ENCODE peak calls at places on chromosome X, in nine cellular contexts. T, N, L, Q, A, W, G, I and C are unnamed samples.
A peak's percentile ranks its signal among the peaks of the same experiment; 100 is the strongest.

GRCh38 chrX:40244980-40245379 is 147.2 kb upstream of the BCOR start:
- DNase-seq in T (peak; percentile 86), N (no peak), L (peak; percentile 81), Q (no peak), A (peak; percentile 27), W (no peak), G (peak; percentile 14), I (no peak), C (no peak)

GRCh38 chrX:136215559-136215958 is 35.6 kb downstream of the MAP7D3 start:
- DNase-seq in T (no peak), N (no peak), L (no peak), Q (no peak), A (no peak), W (no peak), G (peak; percentile 34), I (no peak), C (no peak)

GRCh38 chrX:103886624-103887023 is 54.6 kb upstream of the RAB9B start:
- DNase-seq in T (no peak), N (no peak), L (no peak), Q (no peak), A (no peak), W (no peak), G (no peak), I (no peak), C (no peak)

GRCh38 chrX:104330966-104331365 is 76.2 kb upstream of the ESX1 start:
- DNase-seq in T (peak; percentile 50), N (no peak), L (peak; percentile 20), Q (no peak), A (no peak), W (no peak), G (peak; percentile 65), I (no peak), C (no peak)

GRCh38 chrX:155966876-155967275 is 30.6 kb upstream of the IL9R start:
- DNase-seq in T (peak; percentile 7), N (peak; percentile 16), L (no peak), Q (no peak), A (peak; percentile 2), W (no peak), G (no peak), I (no peak), C (peak; percentile 40)

GRCh38 chrX:74104356-74105065 is 199.5 kb upstream of the ZCCHC13 start:
- DNase-seq in T (no peak), N (no peak), L (no peak), Q (no peak), A (no peak), W (no peak), G (peak; percentile 5), I (no peak), C (no peak)

GRCh38 chrX:49915352-49916222 is 6.8 kb upstream of the CLCN5 start:
- DNase-seq in T (peak; percentile 73), N (peak; percentile 49), L (peak; percentile 75), Q (peak; percentile 58), A (peak; percentile 62), W (peak; percentile 16), G (peak; percentile 62), I (no peak), C (peak; percentile 14)

GRCh38 chrX:40104649-40105015 is 6.9 kb upstream of the BCOR start:
- DNase-seq in T (peak; percentile 77), N (no peak), L (peak; percentile 73), Q (peak; percentile 38), A (peak; percentile 68), W (peak; percentile 51), G (peak; percentile 67), I (peak; percentile 76), C (peak; percentile 68)

GRCh38 chrX:47817897-47818296 is 18.8 kb upstream of the ZNF81 start:
- DNase-seq in T (no peak), N (no peak), L (no peak), Q (no peak), A (no peak), W (no peak), G (no peak), I (no peak), C (no peak)

GRCh38 chrX:129701624-129702069 is 37.1 kb upstream of the XPNPEP2 start:
- DNase-seq in T (peak; percentile 72), N (no peak), L (peak; percentile 92), Q (no peak), A (no peak), W (peak; percentile 72), G (peak; percentile 31), I (peak; percentile 72), C (no peak)

GRCh38 chrX:28016823-28017222 is 35.6 kb upstream of the DCAF8L1 start:
- DNase-seq in T (no peak), N (no peak), L (no peak), Q (no peak), A (no peak), W (no peak), G (no peak), I (no peak), C (no peak)

GRCh38 chrX:48957477-48957826 is at the start of gene OTUD5:
- DNase-seq in T (no peak), N (no peak), L (no peak), Q (no peak), A (no peak), W (no peak), G (no peak), I (peak; percentile 68), C (peak; percentile 87)

GRCh38 chrX:3295731-3296130 is 50.7 kb downstream of the MXRA5 start:
- DNase-seq in T (no peak), N (peak; percentile 12), L (no peak), Q (no peak), A (peak; percentile 0), W (no peak), G (no peak), I (no peak), C (no peak)

GRCh38 chrX:103517246-103517645 is 2.0 kb downstream of the RAB40A start:
- DNase-seq in T (peak; percentile 74), N (no peak), L (peak; percentile 31), Q (no peak), A (no peak), W (no peak), G (peak; percentile 63), I (no peak), C (no peak)

GRCh38 chrX:45191383-45191782 is 9.3 kb downstream of the DIPK2B start:
- DNase-seq in T (no peak), N (no peak), L (no peak), Q (no peak), A (no peak), W (no peak), G (no peak), I (no peak), C (no peak)

GRCh38 chrX:154507673-154508072 is 8.4 kb downstream of the FAM3A start:
- DNase-seq in T (no peak), N (no peak), L (no peak), Q (no peak), A (no peak), W (no peak), G (no peak), I (no peak), C (no peak)

GRCh38 chrX:114051667-114052315 is 532.1 kb upstream of the HTR2C start:
- DNase-seq in T (no peak), N (no peak), L (no peak), Q (no peak), A (no peak), W (no peak), G (no peak), I (no peak), C (no peak)

GRCh38 chrX:151743651-151744470 is 9.3 kb downstream of the CNGA2 start:
- DNase-seq in T (no peak), N (no peak), L (no peak), Q (no peak), A (no peak), W (no peak), G (no peak), I (no peak), C (no peak)

DNA sequence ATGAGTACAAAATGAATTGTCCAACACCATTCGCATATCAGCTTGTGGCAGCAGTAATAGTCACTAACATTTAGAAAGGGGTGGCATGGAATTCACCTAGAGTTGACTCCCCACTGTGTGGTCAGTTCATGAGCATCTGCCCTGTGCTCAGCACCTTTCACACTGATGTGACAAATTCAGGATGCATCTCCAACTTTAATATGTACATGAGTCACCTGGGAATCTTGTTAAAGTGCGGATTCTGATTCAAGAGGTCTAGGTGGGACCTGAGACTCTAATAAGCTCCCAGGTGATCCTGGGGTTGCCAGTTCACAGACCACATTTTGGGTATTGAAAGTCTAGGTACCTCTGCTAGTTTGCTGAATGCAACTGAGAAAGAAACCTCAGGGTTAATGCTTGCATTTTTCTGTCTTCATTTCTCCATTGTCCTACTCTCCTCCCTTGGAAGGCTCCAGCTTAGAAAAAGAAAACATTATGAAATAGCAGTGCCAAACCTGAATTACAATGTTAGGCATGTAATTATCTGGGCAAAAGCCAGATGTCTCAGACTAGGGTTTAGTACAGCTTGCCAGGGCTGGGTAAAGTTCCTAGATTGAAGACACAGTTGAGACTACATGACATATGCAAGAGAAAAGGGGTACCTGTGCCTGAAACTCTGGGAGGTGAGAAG is 32.7 kb downstream of the TMSB4X start:
- DNase-seq in T (peak; percentile 70), N (no peak), L (peak; percentile 81), Q (no peak), A (no peak), W (no peak), G (peak; percentile 33), I (no peak), C (no peak)
- TF ChIP-seq CTCF in T (no peak), N (no peak), L (no peak), Q (no peak), A (no peak), W (no peak), G (no peak), I (no peak), C (no peak)

DNA sequence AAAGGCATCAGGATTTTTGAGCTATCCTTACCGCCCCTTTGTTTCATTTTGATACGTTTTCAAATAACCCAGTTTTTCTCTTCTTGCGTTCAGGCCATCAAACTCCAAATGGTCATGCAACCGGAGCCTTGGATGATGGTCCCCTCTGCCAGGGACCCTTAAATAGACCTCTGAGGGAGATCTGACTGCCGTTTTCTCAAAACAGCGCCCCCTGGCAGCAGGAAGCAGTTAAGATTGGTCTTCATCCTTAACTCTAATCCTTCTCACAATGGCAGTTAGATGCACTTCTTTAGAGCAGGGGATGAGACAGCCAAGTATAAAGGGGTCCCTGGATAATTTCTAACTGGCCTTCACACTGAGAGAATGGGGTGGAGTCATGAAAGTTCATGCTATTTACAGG is 525.0 kb upstream of the SPANXN1 start:
- DNase-seq in T (no peak), N (no peak), L (no peak), Q (no peak), A (no peak), W (no peak), G (no peak), I (no peak), C (no peak)
- TF ChIP-seq CTCF in T (no peak), N (no peak), L (peak; percentile 11), Q (no peak), A (no peak), W (no peak), G (no peak), I (no peak), C (no peak)

GRCh38 chrX:121254336-121254735 is 206.9 kb downstream of the GLUD2 start:
- DNase-seq in T (peak; percentile 10), N (no peak), L (peak; percentile 0), Q (no peak), A (no peak), W (no peak), G (no peak), I (no peak), C (no peak)
- TF ChIP-seq CTCF in T (peak; percentile 27), N (no peak), L (peak; percentile 10), Q (no peak), A (peak; percentile 25), W (no peak), G (no peak), I (no peak), C (no peak)

GRCh38 chrX:7720519-7720918 is 122.5 kb upstream of the VCX start:
- DNase-seq in T (no peak), N (no peak), L (no peak), Q (no peak), A (no peak), W (no peak), G (no peak), I (no peak), C (no peak)
- TF ChIP-seq CTCF in T (no peak), N (no peak), L (no peak), Q (no peak), A (no peak), W (no peak), G (no peak), I (no peak), C (no peak)